ENCODE peak calls at places on chromosomes 13 and 19, in six cellular contexts. One of them, this sample, is unnamed.

GRCh38 chr19:29878973-29879654 is 62.9 kb upstream of the URI1 start:
- ATAC-seq in HCT116: peak; percentile 93
- ATAC-seq in upper lobe of left lung: peak; percentile 57
- ATAC-seq in GM23338: peak; percentile 71
- ATAC-seq in K562: peak; percentile 92
- ATAC-seq in Panc1: peak; percentile 71
- ATAC-seq in this sample: peak; percentile 41

GRCh38 chr13:19910336-19911072 is 47.1 kb upstream of the ZMYM5 start:
- ATAC-seq in HCT116: peak; percentile 82
- ATAC-seq in upper lobe of left lung: no peak
- ATAC-seq in GM23338: no peak
- ATAC-seq in K562: no peak
- ATAC-seq in Panc1: no peak
- ATAC-seq in this sample: no peak

GRCh38 chr13:46345866-46346265 is 41.2 kb downstream of the RUBCNL start:
- ATAC-seq in HCT116: no peak
- ATAC-seq in upper lobe of left lung: no peak
- ATAC-seq in GM23338: no peak
- ATAC-seq in K562: no peak
- ATAC-seq in Panc1: no peak
- ATAC-seq in this sample: no peak

GRCh38 chr13:51761638-51762350 is 42.2 kb downstream of the DHRS12 start:
- ATAC-seq in HCT116: no peak
- ATAC-seq in upper lobe of left lung: no peak
- ATAC-seq in GM23338: no peak
- ATAC-seq in K562: no peak
- ATAC-seq in Panc1: no peak
- ATAC-seq in this sample: no peak

GRCh38 chr19:16168465-16169081 is 4.8 kb downstream of the CIB3 start:
- ATAC-seq in HCT116: peak; percentile 57
- ATAC-seq in upper lobe of left lung: no peak
- ATAC-seq in GM23338: no peak
- ATAC-seq in K562: peak; percentile 63
- ATAC-seq in Panc1: no peak
- ATAC-seq in this sample: no peak

GRCh38 chr19:49210108-49210900 is 52.7 kb downstream of the TRPM4 start:
- ATAC-seq in HCT116: peak; percentile 71
- ATAC-seq in upper lobe of left lung: peak; percentile 35
- ATAC-seq in GM23338: peak; percentile 93
- ATAC-seq in K562: peak; percentile 97
- ATAC-seq in Panc1: peak; percentile 57
- ATAC-seq in this sample: peak; percentile 73

GRCh38 chr19:19134687-19135158 is 3.6 kb downstream of the TMEM161A start:
- ATAC-seq in HCT116: peak; percentile 61
- ATAC-seq in upper lobe of left lung: no peak
- ATAC-seq in GM23338: peak; percentile 77
- ATAC-seq in K562: peak; percentile 82
- ATAC-seq in Panc1: no peak
- ATAC-seq in this sample: no peak

GRCh38 chr19:45601115-45601514 is 897 bp downstream of the GPR4 start:
- ATAC-seq in HCT116: no peak
- ATAC-seq in upper lobe of left lung: no peak
- ATAC-seq in GM23338: no peak
- ATAC-seq in K562: no peak
- ATAC-seq in Panc1: no peak
- ATAC-seq in this sample: peak; percentile 9

GRCh38 chr13:45909724-45910123 is 58.2 kb upstream of the SIAH3 start:
- ATAC-seq in HCT116: no peak
- ATAC-seq in upper lobe of left lung: no peak
- ATAC-seq in GM23338: no peak
- ATAC-seq in K562: no peak
- ATAC-seq in Panc1: no peak
- ATAC-seq in this sample: no peak

GRCh38 chr19:1089891-1090290 is 5.3 kb downstream of the POLR2E start:
- ATAC-seq in HCT116: no peak
- ATAC-seq in upper lobe of left lung: no peak
- ATAC-seq in GM23338: no peak
- ATAC-seq in K562: no peak
- ATAC-seq in Panc1: no peak
- ATAC-seq in this sample: no peak

GRCh38 chr19:49954933-49955332 is 6.0 kb downstream of the SIGLEC11 start:
- ATAC-seq in HCT116: no peak
- ATAC-seq in upper lobe of left lung: no peak
- ATAC-seq in GM23338: no peak
- ATAC-seq in K562: no peak
- ATAC-seq in Panc1: no peak
- ATAC-seq in this sample: no peak

GRCh38 chr19:38385057-38385803 is 2.6 kb downstream of the GGN start:
- ATAC-seq in HCT116: no peak
- ATAC-seq in upper lobe of left lung: no peak
- ATAC-seq in GM23338: no peak
- ATAC-seq in K562: peak; percentile 1
- ATAC-seq in Panc1: no peak
- ATAC-seq in this sample: no peak
- TF ChIP-seq POLR2AphosphoS5 in HCT116: no peak
- TF ChIP-seq POLR2AphosphoS5 in upper lobe of left lung: no peak
- TF ChIP-seq POLR2AphosphoS5 in GM23338: no peak
- TF ChIP-seq POLR2AphosphoS5 in K562: no peak
- TF ChIP-seq POLR2AphosphoS5 in Panc1: peak; percentile 8
- TF ChIP-seq POLR2AphosphoS5 in this sample: no peak

DNA sequence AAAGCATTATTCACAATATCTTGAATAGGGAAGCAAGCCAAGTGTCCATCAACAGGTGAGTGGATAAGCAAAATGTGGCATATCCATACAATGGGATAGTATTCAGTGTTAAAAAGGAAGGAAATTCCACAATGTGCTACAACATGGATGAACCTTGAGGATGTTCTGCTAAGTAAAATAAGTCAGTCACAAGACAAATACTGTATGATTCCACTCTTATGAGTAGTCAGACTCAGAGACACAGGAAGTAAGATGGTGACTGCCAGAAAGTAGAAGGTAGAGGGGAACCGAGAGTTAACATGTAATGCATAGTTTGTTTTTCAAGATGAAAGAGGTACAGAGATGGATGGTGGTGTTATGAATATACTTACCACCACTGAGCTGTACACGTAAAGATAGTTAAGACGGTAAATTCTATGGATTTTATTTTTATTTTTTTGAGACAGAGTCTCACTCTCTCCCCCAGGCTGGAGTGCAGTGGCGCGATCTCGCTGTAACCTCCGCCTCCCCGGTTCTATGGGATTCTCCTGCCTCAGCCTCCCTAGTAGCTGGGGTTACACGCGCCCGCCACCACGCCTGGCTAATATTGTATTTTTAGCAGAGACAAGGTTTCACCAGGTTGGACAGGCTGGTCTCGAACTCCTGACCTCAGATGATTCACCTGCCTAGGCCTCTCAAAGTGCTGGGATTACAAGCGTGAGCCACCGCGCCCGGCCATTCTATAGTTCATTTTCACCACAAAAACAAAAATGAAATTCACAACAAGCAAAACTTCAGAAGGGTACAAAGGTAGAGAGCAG is 1.0 kb upstream of the CHAMP1 start:
- ATAC-seq in HCT116: peak; percentile 49
- ATAC-seq in upper lobe of left lung: no peak
- ATAC-seq in GM23338: no peak
- ATAC-seq in K562: peak; percentile 40
- ATAC-seq in Panc1: no peak
- ATAC-seq in this sample: no peak
- H3K4me1 ChIP-seq in HCT116: peaks cover 22% of the 10 kb centered on the region
- H3K4me1 ChIP-seq in upper lobe of left lung: peaks cover 24% of the 10 kb centered on the region
- H3K4me1 ChIP-seq in GM23338: peaks cover 9% of the 10 kb centered on the region
- H3K4me1 ChIP-seq in K562: peaks cover 3% of the 10 kb centered on the region
- H3K4me1 ChIP-seq in Panc1: peaks cover 4% of the 10 kb centered on the region
- H3K4me1 ChIP-seq in this sample: peaks cover 5% of the 10 kb centered on the region

DNA sequence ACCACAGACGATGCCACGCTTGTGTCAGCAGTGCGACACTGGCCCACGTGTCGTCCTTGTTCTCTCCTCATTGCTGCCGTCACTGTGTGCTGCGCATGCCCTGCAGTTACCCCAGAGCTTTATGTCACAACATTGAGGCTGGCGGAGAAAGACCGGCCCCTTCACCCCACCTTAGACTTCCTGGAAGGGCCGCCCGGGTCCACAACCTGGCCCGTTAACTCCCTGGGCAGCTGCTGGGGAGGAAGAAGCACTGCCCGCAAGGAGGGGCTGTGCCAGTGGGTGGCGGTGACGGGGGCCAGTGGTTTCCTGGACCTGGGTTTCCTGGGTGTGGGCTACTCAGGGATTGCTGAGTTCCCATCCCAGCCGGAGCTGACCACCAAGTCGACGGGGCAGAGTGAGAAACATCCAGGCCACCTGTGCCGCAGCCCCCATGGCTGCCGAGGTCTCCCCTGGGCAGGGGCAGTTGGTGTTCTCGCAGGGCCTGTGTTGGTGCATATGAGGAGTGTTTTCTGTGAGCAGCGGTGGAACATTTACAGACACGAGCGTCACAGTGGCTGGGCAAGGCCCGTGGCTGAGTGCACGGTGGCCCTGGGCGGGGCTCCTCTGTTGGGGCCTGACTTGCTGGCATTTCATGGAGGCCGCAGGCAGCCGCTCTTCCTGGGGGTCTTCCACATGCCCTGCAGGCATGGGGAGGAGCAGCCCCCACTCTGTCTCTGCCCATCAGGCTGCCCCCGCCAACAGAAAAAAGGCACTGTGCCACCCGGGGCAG is 23.1 kb downstream of the TFDP1 start:
- ATAC-seq in HCT116: no peak
- ATAC-seq in upper lobe of left lung: peak; percentile 53
- ATAC-seq in GM23338: no peak
- ATAC-seq in K562: no peak
- ATAC-seq in Panc1: no peak
- ATAC-seq in this sample: no peak
- TF ChIP-seq POLR2AphosphoS5 in HCT116: no peak
- TF ChIP-seq POLR2AphosphoS5 in upper lobe of left lung: no peak
- TF ChIP-seq POLR2AphosphoS5 in GM23338: no peak
- TF ChIP-seq POLR2AphosphoS5 in K562: no peak
- TF ChIP-seq POLR2AphosphoS5 in Panc1: no peak
- TF ChIP-seq POLR2AphosphoS5 in this sample: no peak

GRCh38 chr13:37074703-37075102 is 15.2 kb upstream of the SUPT20H start:
- ATAC-seq in HCT116: peak; percentile 75
- ATAC-seq in upper lobe of left lung: no peak
- ATAC-seq in GM23338: peak; percentile 31
- ATAC-seq in K562: peak; percentile 57
- ATAC-seq in Panc1: peak; percentile 63
- ATAC-seq in this sample: no peak
- H3K4me1 ChIP-seq in HCT116: no peaks in the 10 kb centered on the region
- H3K4me1 ChIP-seq in upper lobe of left lung: no peaks in the 10 kb centered on the region
- H3K4me1 ChIP-seq in GM23338: no peaks in the 10 kb centered on the region
- H3K4me1 ChIP-seq in K562: no peaks in the 10 kb centered on the region
- H3K4me1 ChIP-seq in Panc1: no peaks in the 10 kb centered on the region
- H3K4me1 ChIP-seq in this sample: no peaks in the 10 kb centered on the region

DNA sequence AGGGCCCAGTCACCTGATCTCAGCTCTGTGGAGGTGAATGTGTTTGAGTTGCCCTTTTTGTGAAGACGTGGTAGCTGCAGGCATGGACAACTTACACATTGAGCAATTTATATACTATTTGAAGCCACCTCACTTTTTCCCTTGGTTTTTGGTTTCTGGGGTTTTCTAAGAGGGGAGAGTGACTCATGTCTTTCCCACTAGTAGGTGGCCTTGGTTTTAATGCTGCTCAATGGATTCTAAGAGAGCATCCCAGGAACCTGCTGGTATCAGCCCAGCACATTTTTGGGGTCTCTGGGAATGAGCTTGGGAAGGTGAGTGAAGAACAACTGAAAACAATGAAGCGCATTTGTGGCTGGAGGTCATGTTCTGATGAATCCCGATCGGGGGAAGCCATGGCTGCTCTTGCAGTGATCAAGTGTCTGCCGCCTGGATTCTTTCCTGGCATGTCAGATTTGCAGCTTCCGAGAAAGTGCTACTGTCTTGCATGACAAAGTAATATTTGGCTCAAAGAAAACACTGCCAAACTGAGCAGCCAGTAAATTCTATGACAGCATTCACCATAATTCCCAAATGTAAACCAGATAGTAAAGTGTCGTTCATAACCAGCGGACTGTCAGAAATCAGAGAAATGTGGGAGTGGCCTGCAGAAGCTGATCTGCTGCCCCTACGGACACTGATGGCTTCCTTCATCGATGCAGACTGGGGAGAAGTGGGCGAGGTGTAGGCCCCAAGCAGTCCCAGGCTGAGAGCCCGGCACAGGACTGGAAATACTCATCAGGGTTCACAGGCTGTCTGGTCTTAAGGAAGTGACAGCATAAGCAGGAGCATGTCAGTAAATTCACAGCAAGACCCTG is 98.7 kb downstream of the COL4A2 start:
- ATAC-seq in HCT116: no peak
- ATAC-seq in upper lobe of left lung: no peak
- ATAC-seq in GM23338: no peak
- ATAC-seq in K562: no peak
- ATAC-seq in Panc1: no peak
- ATAC-seq in this sample: no peak
- TF ChIP-seq POLR2AphosphoS5 in HCT116: no peak
- TF ChIP-seq POLR2AphosphoS5 in upper lobe of left lung: no peak
- TF ChIP-seq POLR2AphosphoS5 in GM23338: no peak
- TF ChIP-seq POLR2AphosphoS5 in K562: no peak
- TF ChIP-seq POLR2AphosphoS5 in Panc1: no peak
- TF ChIP-seq POLR2AphosphoS5 in this sample: peak; percentile 83